ENCODE peak calls at places on chromosomes 5 and 9, in four cellular contexts. X is left kidney; C is CD8-positive, alpha-beta T cell; N is stimulated activated CD4-positive, alpha-beta T cell treated with anti-CD3 and anti-CD28 coated beads, Interleukin-1b, Interleukin-23, amount 100 ng/mL, for 4 hours. V is an unnamed sample.

GRCh38 chr5:157994906-157995519 is 136.1 kb upstream of the CLINT1 start:
- DNase-seq in N (peak), X (peak), C (peak), V (peak)

GRCh38 chr5:98372351-98372750 is 401.1 kb upstream of the RGMB start:
- DNase-seq in N (no peak), C (no peak), X (no peak), V (no peak)

GRCh38 chr5:44002381-44002901 is 386.8 kb downstream of the FGF10 start:
- DNase-seq in C (no peak), N (no peak), X (no peak), V (peak)

GRCh38 chr9:7967851-7968250 is 168.3 kb upstream of the DMAC1 start:
- DNase-seq in N (no peak), X (peak), C (no peak), V (no peak)

GRCh38 chr5:10233505-10233904 is 16.2 kb downstream of the ATPSCKMT start:
- DNase-seq in C (no peak), N (no peak), X (peak), V (peak)

GRCh38 chr9:33818832-33819500 is 2.0 kb downstream of the UBE2R2 start:
- DNase-seq in N (no peak), X (no peak), C (no peak), V (peak)

GRCh38 chr5:159120446-159120845 is 20.7 kb upstream of the EBF1 start:
- DNase-seq in N (no peak), C (no peak), X (no peak), V (no peak)

GRCh38 chr5:172347653-172348052 is 64.1 kb upstream of the UBTD2 start:
- DNase-seq in X (no peak), C (no peak), N (no peak), V (no peak)

GRCh38 chr5:169161022-169161680 is 139.8 kb downstream of the SLIT3 start:
- DNase-seq in N (no peak), C (no peak), X (peak), V (peak)

GRCh38 chr5:157607371-157608161 is 32.0 kb upstream of the ADAM19 start:
- DNase-seq in N (peak), C (peak), X (no peak), V (peak)

GRCh38 chr9:15889555-15889954 is 336.7 kb downstream of the CCDC171 start:
- DNase-seq in N (no peak), C (no peak), X (no peak), V (peak)

GRCh38 chr5:172659909-172660628 is 19.0 kb downstream of the NEURL1B start:
- DNase-seq in C (no peak), X (peak), N (no peak), V (peak)

GRCh38 chr5:111454198-111454606 is 58.1 kb downstream of the STARD4 start:
- DNase-seq in C (no peak), X (peak), N (no peak), V (peak)

GRCh38 chr5:149271717-149272558 is at the start of gene AFAP1L1:
- DNase-seq in N (peak), C (no peak), X (peak), V (peak)

GRCh38 chr5:64506567-64507321 is 929 bp downstream of the RGS7BP start:
- DNase-seq in C (no peak), X (peak), N (no peak), V (peak)

GRCh38 chr9:137181680-137182079 is 6.7 kb downstream of the ANAPC2 start:
- DNase-seq in X (no peak), C (no peak), N (no peak), V (no peak)

GRCh38 chr9:84744726-84745125 is 75.2 kb downstream of the NTRK2 start:
- DNase-seq in N (no peak), C (no peak), X (no peak), V (no peak)

GRCh38 chr5:155434681-155435080 is 421.1 kb downstream of the KIF4B start:
- DNase-seq in N (no peak), X (no peak), C (no peak), V (no peak)

GRCh38 chr9:132078369-132079356 is 1.0 kb downstream of the MED27 start:
- DNase-seq in X (peak), N (no peak), C (peak), V (peak)

GRCh38 chr5:14660836-14661235 is 3.7 kb upstream of the OTULIN start:
- DNase-seq in X (no peak), N (no peak), C (no peak), V (peak)

GRCh38 chr5:83636141-83636540 is 84.5 kb downstream of the HAPLN1 start:
- DNase-seq in X (no peak), C (no peak), N (no peak), V (peak)

GRCh38 chr5:168039485-168040005 is 251.9 kb upstream of the WWC1 start:
- DNase-seq in X (no peak), C (no peak), N (no peak), V (no peak)

GRCh38 chr5:66554211-66554610 is 42.0 kb upstream of the MAST4 start:
- DNase-seq in N (no peak), C (no peak), X (no peak), V (peak)

GRCh38 chr5:59766394-59766793 is 127.1 kb downstream of the PDE4D start:
- DNase-seq in X (no peak), C (no peak), N (no peak), V (no peak)

GRCh38 chr9:114057161-114057560 is 20.9 kb downstream of the AMBP start:
- DNase-seq in C (no peak), X (peak), N (no peak), V (no peak)

GRCh38 chr5:137825165-137825564 is 42.5 kb upstream of the MYOT start:
- DNase-seq in N (no peak), X (no peak), C (no peak), V (no peak)

GRCh38 chr5:123670981-123671557 is 159.1 kb downstream of the CSNK1G3 start:
- DNase-seq in C (peak), N (peak), X (peak), V (peak)

GRCh38 chr9:77647659-77648457 is at the start of gene GNA14:
- DNase-seq in N (no peak), C (no peak), X (peak), V (no peak)

GRCh38 chr5:67353500-67353931 is 156.9 kb upstream of the CD180 start:
- DNase-seq in X (no peak), N (no peak), C (no peak), V (peak)

GRCh38 chr5:87421307-87421706 is 8.6 kb upstream of the CCNH start:
- DNase-seq in N (no peak), X (no peak), C (no peak), V (peak)

GRCh38 chr5:127565586-127566270 is 48.3 kb downstream of the PRRC1 start:
- DNase-seq in N (no peak), X (no peak), C (no peak), V (no peak)

GRCh38 chr5:145633474-145633873 is 201.7 kb downstream of the PRELID2 start:
- DNase-seq in C (no peak), N (no peak), X (no peak), V (no peak)

GRCh38 chr9:135303280-135303647 is 176.3 kb upstream of the PPP1R26 start:
- DNase-seq in X (no peak), C (no peak), N (no peak), V (no peak)

GRCh38 chr9:131240047-131240921 is 36.0 kb downstream of the FAM78A start:
- DNase-seq in X (peak), N (no peak), C (no peak), V (no peak)

GRCh38 chr5:178793156-178793555 is 62.7 kb upstream of the ZNF354A start:
- DNase-seq in N (peak), X (peak), C (no peak), V (no peak)

GRCh38 chr5:32013658-32014057 is 160.5 kb downstream of the GOLPH3 start:
- DNase-seq in N (no peak), X (no peak), C (no peak), V (no peak)

GRCh38 chr5:125525356-125525755 is 778.9 kb upstream of the ZNF608 start:
- DNase-seq in N (no peak), X (peak), C (no peak), V (peak)

GRCh38 chr9:9504869-9505268 is 1107.9 kb downstream of the PTPRD start:
- DNase-seq in N (no peak), C (no peak), X (no peak), V (no peak)

GRCh38 chr9:4604678-4605095 is 57.4 kb upstream of the PLPP6 start:
- DNase-seq in N (peak), C (peak), X (peak), V (peak)

GRCh38 chr9:121169094-121169601 is 32.5 kb downstream of the RAB14 start:
- DNase-seq in X (no peak), C (no peak), N (no peak), V (peak)